ENCODE peak calls at places on chromosomes 3 and 15, in seven cellular contexts. F is Peyer's patch, X is adrenal gland, T is A549, Q is GM12878, U is body of pancreas, H is ovary. I is an unnamed sample.

GRCh38 chr3:54773251-54773650 is 154.6 kb downstream of the LRTM1 start:
- DNase-seq in F (no peak), X (no peak), T (no peak), Q (no peak), U (no peak), H (no peak), I (no peak)

GRCh38 chr3:57283366-57283765 is 9.1 kb downstream of the ASB14 start:
- DNase-seq in F (no peak), X (no peak), T (no peak), Q (no peak), U (no peak), H (no peak), I (no peak)

GRCh38 chr15:52857937-52858336 is 67.8 kb upstream of the ONECUT1 start:
- DNase-seq in F (no peak), X (no peak), T (peak), Q (no peak), U (no peak), H (no peak), I (no peak)

GRCh38 chr15:82183121-82184031 is 79.2 kb downstream of the EFL1 start:
- DNase-seq in F (no peak), X (no peak), T (no peak), Q (no peak), U (no peak), H (no peak), I (no peak)

GRCh38 chr3:20075197-20075596 is 35.0 kb downstream of the KAT2B start:
- DNase-seq in F (no peak), X (no peak), T (no peak), Q (no peak), U (no peak), H (no peak), I (no peak)

GRCh38 chr3:81072591-81072990 is 688.9 kb downstream of the GBE1 start:
- DNase-seq in F (no peak), X (no peak), T (no peak), Q (no peak), U (no peak), H (no peak), I (no peak)

GRCh38 chr3:126546549-126547239 is 12.0 kb downstream of the C3orf22 start:
- DNase-seq in F (peak), X (no peak), T (no peak), Q (no peak), U (no peak), H (no peak), I (no peak)

GRCh38 chr15:32838820-32839219 is 121.0 kb downstream of the GREM1 start:
- DNase-seq in F (peak), X (no peak), T (peak), Q (no peak), U (peak), H (no peak), I (no peak)

GRCh38 chr15:90790561-90790960 is 73.4 kb downstream of the BLM start:
- DNase-seq in F (no peak), X (no peak), T (no peak), Q (no peak), U (no peak), H (no peak), I (no peak)

GRCh38 chr3:132343018-132343612 is 25.9 kb downstream of the ACP3 start:
- DNase-seq in F (peak), X (peak), T (peak), Q (no peak), U (peak), H (peak), I (peak)

GRCh38 chr3:161069441-161070251 is 35.5 kb downstream of the B3GALNT1 start:
- DNase-seq in F (no peak), X (no peak), T (peak), Q (peak), U (peak), H (no peak), I (peak)

GRCh38 chr15:66707310-66708160 is 5.5 kb downstream of the SMAD6 start:
- DNase-seq in F (peak), X (no peak), T (peak), Q (no peak), U (peak), H (peak), I (no peak)

GRCh38 chr3:167978071-167978470 is 117.7 kb downstream of the GOLIM4 start:
- DNase-seq in F (peak), X (no peak), T (no peak), Q (no peak), U (no peak), H (no peak), I (peak)

GRCh38 chr3:149489060-149489690 is 14.7 kb downstream of the TM4SF4 start:
- DNase-seq in F (no peak), X (no peak), T (peak), Q (no peak), U (no peak), H (no peak), I (no peak)

GRCh38 chr3:126390751-126391150 is 4.0 kb upstream of the CFAP100 start:
- DNase-seq in F (no peak), X (no peak), T (no peak), Q (no peak), U (no peak), H (no peak), I (no peak)

GRCh38 chr3:48629894-48630293 is 5.4 kb downstream of the SLC26A6 start:
- DNase-seq in F (no peak), X (no peak), T (no peak), Q (no peak), U (no peak), H (no peak), I (no peak)

GRCh38 chr3:194840661-194841514 is 155.2 kb downstream of the FAM43A start:
- DNase-seq in F (peak), X (peak), T (peak), Q (no peak), U (no peak), H (no peak), I (peak)

GRCh38 chr3:135622215-135622614 is 343.3 kb upstream of the PPP2R3A start:
- DNase-seq in F (no peak), X (no peak), T (no peak), Q (no peak), U (no peak), H (no peak), I (no peak)

GRCh38 chr3:44661189-44661588 is 12.7 kb downstream of the ZNF35 start:
- DNase-seq in F (no peak), X (no peak), T (peak), Q (no peak), U (no peak), H (no peak), I (peak)

GRCh38 chr3:12370758-12371157 is 81.9 kb downstream of the PPARG start:
- DNase-seq in F (no peak), X (no peak), T (peak), Q (no peak), U (no peak), H (no peak), I (no peak)

GRCh38 chr15:89088605-89089315 is 504 bp downstream of the ABHD2 start:
- DNase-seq in F (peak), X (peak), T (no peak), Q (no peak), U (peak), H (peak), I (peak)

GRCh38 chr3:169041677-169042171 is 621.8 kb downstream of the MECOM start:
- DNase-seq in F (no peak), X (no peak), T (peak), Q (no peak), U (no peak), H (no peak), I (peak)

GRCh38 chr3:21020043-21020442 is 731.0 kb downstream of the ZNF385D start:
- DNase-seq in F (no peak), X (no peak), T (no peak), Q (no peak), U (no peak), H (no peak), I (no peak)

DNA sequence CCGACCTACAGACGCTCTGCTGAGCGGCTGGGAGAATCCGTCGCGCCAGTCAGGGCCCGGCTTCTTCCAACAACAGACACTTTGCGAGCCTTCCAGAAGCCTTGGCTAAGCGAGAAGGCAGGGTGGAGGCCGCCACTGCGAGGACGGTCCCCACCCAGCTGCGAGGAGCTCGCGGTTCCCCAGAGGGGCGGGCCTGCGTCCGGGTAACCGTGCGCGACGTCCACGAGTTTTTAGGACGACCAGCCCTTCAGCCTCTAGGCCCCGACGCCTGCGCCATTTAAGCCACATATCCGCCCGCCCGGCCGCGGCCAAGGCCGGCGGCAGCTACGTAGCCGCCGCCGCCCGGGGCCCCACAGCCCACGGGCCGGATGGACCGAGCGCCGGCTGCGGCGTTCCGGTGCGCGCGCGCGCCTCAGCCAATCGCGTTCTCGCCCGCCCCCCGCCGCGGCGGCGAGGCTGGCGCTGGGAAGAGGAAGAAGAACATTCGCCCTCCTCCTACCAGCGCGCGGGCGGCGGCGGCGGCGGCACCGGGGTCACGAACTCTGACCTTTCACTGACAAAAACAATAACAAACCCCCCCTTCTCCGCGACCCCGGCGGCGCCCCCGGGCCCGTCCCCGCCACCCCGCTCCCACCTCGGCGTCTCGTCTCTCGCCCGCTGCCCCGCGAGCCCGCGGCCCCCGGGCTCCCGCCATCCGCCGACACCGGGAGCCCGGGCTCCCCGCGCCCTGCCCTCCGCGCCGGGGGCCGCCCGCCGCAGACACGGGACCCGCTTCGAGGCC is at the start of gene NR2C2:
- DNase-seq in F (peak), X (peak), T (peak), Q (no peak), U (peak), H (peak), I (peak)
- TF ChIP-seq POLR2A in F (peak), X (peak), T (peak), Q (peak), U (peak), H (peak), I (peak)

GRCh38 chr3:13416002-13416793 is 3.9 kb downstream of the NUP210 start:
- DNase-seq in F (no peak), X (no peak), T (peak), Q (no peak), U (no peak), H (no peak), I (peak)

GRCh38 chr3:13419356-13420050 is 619 bp downstream of the NUP210 start:
- DNase-seq in F (peak), X (peak), T (peak), Q (no peak), U (peak), H (no peak), I (peak)

GRCh38 chr3:13424111-13424844 is 4.2 kb upstream of the NUP210 start:
- DNase-seq in F (no peak), X (no peak), T (no peak), Q (no peak), U (no peak), H (no peak), I (peak)

GRCh38 chr3:13420817-13421755 is 964 bp upstream of the NUP210 start:
- DNase-seq in F (peak), X (no peak), T (no peak), Q (peak), U (peak), H (no peak), I (peak)

DNA sequence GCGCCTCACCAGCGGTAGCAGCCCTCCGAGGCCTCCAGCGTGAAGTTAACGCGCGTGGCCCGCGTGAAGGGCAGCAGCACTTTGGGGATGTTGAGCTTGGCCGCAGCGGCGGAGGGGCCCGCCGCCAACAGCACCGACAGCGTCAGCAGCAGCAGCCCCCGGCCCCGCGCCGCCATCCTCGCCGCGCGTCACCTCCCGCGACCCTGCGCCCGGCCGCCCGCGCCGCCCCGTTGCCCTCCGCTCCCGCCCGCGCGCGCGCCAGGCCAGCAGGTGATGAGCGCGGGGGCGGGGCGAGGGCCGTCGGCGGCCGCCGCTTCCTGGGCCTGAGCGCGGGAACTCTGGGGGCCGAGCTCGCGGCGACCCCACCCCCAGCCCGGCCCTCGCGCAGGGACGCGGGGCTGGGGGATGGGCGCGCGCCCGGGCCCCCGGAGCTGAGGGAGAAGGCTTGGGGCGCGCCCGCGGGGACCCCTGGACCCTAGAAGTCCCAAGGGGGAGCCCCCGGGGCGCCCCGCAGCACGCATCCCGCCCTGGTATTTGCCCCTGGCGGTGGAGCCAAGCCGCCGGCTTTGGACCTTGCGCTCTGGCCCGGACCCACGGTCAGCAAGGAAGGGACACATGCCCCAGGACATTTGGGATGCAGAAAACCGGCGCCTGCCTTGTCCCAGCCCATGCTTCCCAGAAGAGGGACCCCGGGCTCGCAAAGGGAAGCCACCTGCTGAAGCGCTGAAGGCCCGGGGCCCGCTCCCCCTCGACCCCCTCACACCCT is at the start of gene NUP210:
- DNase-seq in F (peak), X (peak), T (peak), Q (no peak), U (peak), H (no peak), I (peak)
- TF ChIP-seq POLR2A in F (peak), X (no peak), T (peak), Q (peak), U (no peak), H (no peak), I (peak)

GRCh38 chr3:53160660-53161344 is at the start of gene PRKCD:
- DNase-seq in F (peak), X (peak), T (peak), Q (no peak), U (peak), H (peak), I (peak)
- TF ChIP-seq POLR2A in F (peak), X (peak), T (peak), Q (peak), U (peak), H (peak), I (no peak)

GRCh38 chr3:52843116-52843865 is 8.5 kb upstream of the MUSTN1 start:
- DNase-seq in F (no peak), X (no peak), T (no peak), Q (no peak), U (no peak), H (no peak), I (no peak)

GRCh38 chr3:52841981-52842340 is 7.1 kb upstream of the MUSTN1 start:
- DNase-seq in F (no peak), X (no peak), T (no peak), Q (no peak), U (no peak), H (no peak), I (no peak)

GRCh38 chr3:52839892-52840545 is 5.2 kb upstream of the MUSTN1 start:
- DNase-seq in F (no peak), X (no peak), T (no peak), Q (no peak), U (no peak), H (no peak), I (no peak)

GRCh38 chr3:52842424-52842823 is 7.6 kb upstream of the MUSTN1 start:
- DNase-seq in F (no peak), X (no peak), T (no peak), Q (no peak), U (no peak), H (no peak), I (no peak)

GRCh38 chr3:52841211-52841980 is 6.6 kb upstream of the MUSTN1 start:
- DNase-seq in F (no peak), X (no peak), T (no peak), Q (no peak), U (no peak), H (no peak), I (no peak)
- TF ChIP-seq POLR2A in F (no peak), X (no peak), T (no peak), Q (no peak), U (no peak), H (no peak), I (no peak)

GRCh38 chr15:78872972-78873795 is 494 bp downstream of the MORF4L1 start:
- DNase-seq in F (peak), X (peak), T (peak), Q (peak), U (peak), H (peak), I (peak)
- TF ChIP-seq POLR2A in F (peak), X (peak), T (peak), Q (peak), U (peak), H (no peak), I (peak)

GRCh38 chr15:63600646-63601025 is 3.4 kb downstream of the FBXL22 start:
- DNase-seq in F (peak), X (peak), T (peak), Q (peak), U (peak), H (peak), I (peak)
- TF ChIP-seq POLR2A in F (peak), X (peak), T (peak), Q (peak), U (peak), H (peak), I (peak)

DNA sequence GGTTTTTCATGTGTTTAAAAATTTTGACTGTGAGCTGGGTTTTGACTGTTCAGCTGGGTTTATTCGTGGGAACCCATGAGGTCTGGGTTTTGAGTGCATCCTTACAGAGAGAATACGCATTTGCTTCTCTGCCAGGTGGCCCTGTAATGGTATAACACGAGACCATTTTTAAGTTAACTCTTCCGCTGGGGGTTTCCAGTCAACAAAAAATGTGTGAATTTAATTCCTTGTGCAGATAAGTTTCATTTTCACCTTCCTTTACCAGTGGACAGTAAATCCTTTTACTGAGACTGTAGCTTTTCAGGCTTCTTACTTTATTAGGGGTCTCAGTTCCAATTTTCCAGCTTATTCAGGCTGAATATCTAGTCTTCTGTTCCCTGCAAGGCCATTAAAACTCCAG is 149.6 kb downstream of the OPA1 start:
- DNase-seq in F (no peak), X (no peak), T (no peak), Q (peak), U (no peak), H (no peak), I (no peak)
- TF ChIP-seq POLR2A in F (no peak), X (no peak), T (no peak), Q (no peak), U (no peak), H (no peak), I (no peak)

DNA sequence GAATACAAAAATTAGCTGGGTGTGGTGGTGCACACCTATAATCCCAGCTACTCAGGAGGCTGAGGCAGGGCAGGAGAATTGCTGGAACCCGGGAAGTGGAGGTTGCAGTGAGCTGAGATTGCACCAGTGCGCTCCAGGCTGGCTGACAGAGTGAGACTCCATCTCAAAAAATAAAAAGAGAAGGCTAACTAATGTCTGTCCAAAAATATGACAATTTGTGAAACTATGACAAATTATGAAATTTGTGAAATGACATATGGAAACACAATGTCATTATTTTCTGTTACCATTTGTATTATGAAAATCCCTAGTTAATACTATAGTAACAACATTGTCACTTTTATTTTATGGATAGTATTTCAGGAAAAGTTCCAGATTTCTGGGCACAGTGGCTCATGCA is 1306.3 kb upstream of the EPHA6 start:
- DNase-seq in F (no peak), X (no peak), T (no peak), Q (no peak), U (no peak), H (no peak), I (no peak)
- TF ChIP-seq POLR2A in F (no peak), X (no peak), T (no peak), Q (no peak), U (no peak), H (no peak), I (no peak)

GRCh38 chr3:124730129-124730919 is at the start of gene UMPS:
- DNase-seq in F (peak), X (peak), T (peak), Q (peak), U (peak), H (peak), I (peak)
- TF ChIP-seq POLR2A in F (peak), X (peak), T (peak), Q (peak), U (peak), H (peak), I (peak)

I was measured in erythroblast.